ENCODE peak calls at places on chromosomes 2 and 18, in eight cellular contexts. U, Q, P, H, E, S, Z and K are unnamed samples.
A peak's percentile ranks its signal among the peaks of the same experiment; 100 is the strongest.

GRCh38 chr18:66316708-66317107 is 287.2 kb downstream of the CDH19 start:
- DNase-seq in U (no peak), Q (no peak), P (no peak), H (no peak), E (no peak), S (no peak), Z (no peak), K (no peak)

GRCh38 chr18:49322770-49323490 is 137.5 kb downstream of the DYM start:
- DNase-seq in U (no peak), Q (no peak), P (no peak), H (no peak), E (no peak), S (no peak), Z (no peak), K (no peak)

GRCh38 chr2:212147921-212148513 is 390.6 kb downstream of the ERBB4 start:
- DNase-seq in U (no peak), Q (no peak), P (peak; percentile 7), H (no peak), E (peak; percentile 39), S (no peak), Z (peak; percentile 35), K (no peak)

GRCh38 chr2:238148981-238149380 is 9.8 kb upstream of the ERFE start:
- DNase-seq in U (no peak), Q (no peak), P (no peak), H (no peak), E (no peak), S (no peak), Z (no peak), K (no peak)

GRCh38 chr18:49447810-49448745 is 12.4 kb downstream of the DYM start:
- DNase-seq in U (no peak), Q (no peak), P (peak; percentile 73), H (peak; percentile 29), E (peak; percentile 53), S (peak; percentile 39), Z (peak; percentile 84), K (no peak)

GRCh38 chr2:72893594-72894319 is 6.5 kb downstream of the SPR start:
- DNase-seq in U (no peak), Q (peak; percentile 53), P (peak; percentile 83), H (peak; percentile 66), E (peak; percentile 72), S (no peak), Z (peak; percentile 77), K (no peak)

GRCh38 chr18:8860845-8861642 is 155.7 kb downstream of the MTCL1 start:
- DNase-seq in U (no peak), Q (no peak), P (no peak), H (no peak), E (no peak), S (no peak), Z (no peak), K (no peak)

GRCh38 chr2:47520302-47520630 is 117.3 kb downstream of the MSH2 start:
- DNase-seq in U (no peak), Q (no peak), P (no peak), H (no peak), E (no peak), S (no peak), Z (no peak), K (no peak)

GRCh38 chr2:55051026-55051866 is 995 bp upstream of the RTN4 start:
- DNase-seq in U (no peak), Q (peak; percentile 55), P (peak; percentile 42), H (peak; percentile 16), E (peak; percentile 96), S (peak; percentile 99), Z (peak; percentile 98), K (no peak)

GRCh38 chr18:44598514-44598913 is 82.2 kb upstream of the SETBP1 start:
- DNase-seq in U (no peak), Q (no peak), P (no peak), H (no peak), E (peak; percentile 32), S (no peak), Z (no peak), K (no peak)
- TF ChIP-seq CTCF in U (no peak), Q (no peak), P (no peak), H (no peak), E (no peak), S (no peak), Z (no peak), K (no peak)

DNA sequence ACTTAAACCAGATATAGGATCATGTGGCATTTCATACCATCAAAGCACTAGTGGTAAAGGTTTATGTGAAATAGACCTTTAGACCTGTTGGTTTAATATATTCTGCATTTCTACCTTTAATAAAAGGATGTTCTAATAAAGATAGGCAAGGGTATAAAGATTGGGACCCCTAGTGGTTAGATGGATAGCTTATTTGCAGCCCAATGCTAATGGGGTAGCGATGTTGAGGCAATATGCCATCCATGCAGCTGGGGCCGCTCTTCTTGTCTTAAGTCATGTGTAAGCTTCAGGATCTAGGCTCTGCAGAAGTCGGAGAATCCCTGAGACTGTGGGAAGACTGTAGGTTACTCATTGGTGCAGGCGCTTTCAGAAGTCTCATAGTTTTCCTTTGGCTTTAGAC is 114.9 kb downstream of the ICOS start:
- DNase-seq in U (no peak), Q (no peak), P (no peak), H (no peak), E (peak; percentile 14), S (no peak), Z (no peak), K (no peak)
- TF ChIP-seq CTCF in U (peak; percentile 58), Q (no peak), P (no peak), H (peak; percentile 51), E (peak; percentile 31), S (peak; percentile 4), Z (peak; percentile 6), K (peak; percentile 29)

GRCh38 chr18:48138211-48138610 is 207.8 kb upstream of the SMAD2 start:
- DNase-seq in U (no peak), Q (no peak), P (no peak), H (no peak), E (no peak), S (no peak), Z (no peak), K (no peak)
- TF ChIP-seq CTCF in U (peak; percentile 43), Q (no peak), P (no peak), H (peak; percentile 24), E (no peak), S (no peak), Z (no peak), K (no peak)

DNA sequence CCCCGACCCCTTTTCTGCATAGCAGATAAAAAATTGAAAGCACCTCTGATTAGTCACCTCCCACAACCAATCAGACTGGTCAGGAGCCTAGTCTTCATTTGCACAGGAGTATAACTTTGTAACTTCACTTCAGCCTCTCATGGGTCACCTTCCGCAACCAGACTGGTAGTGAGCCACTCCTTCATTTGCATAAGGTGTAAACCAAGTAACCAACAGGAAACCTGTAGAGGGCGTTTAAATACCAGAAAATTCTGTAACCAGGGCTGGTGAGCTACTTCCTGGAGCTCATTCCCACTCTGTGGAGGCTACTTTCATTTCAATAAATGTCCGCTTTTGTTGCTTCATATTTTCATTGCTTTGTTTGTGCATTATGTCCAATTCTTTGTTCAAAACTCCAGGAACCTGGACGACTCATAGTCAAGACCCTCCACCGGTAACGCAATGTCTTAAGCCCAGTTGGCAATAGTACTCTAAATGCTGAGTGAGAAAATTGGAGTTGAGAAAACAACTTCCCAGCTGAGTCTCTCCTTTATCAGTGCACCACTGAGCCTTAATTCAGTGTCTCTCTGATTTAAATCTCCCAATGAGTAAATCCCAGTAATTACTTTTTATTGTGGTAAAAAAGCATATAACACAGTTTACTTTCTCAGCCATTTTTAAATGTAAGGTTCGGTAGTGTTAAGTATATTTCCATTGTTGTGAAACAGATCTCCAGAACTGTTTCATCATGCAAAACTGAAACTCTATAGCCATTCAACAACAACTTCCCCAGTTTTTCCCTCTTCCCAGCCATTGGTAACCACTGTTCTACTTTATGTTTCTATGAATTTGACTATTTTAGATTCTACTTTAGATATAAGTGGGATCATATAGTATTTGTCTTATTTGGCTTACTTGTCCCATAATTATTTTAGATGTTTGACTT is 392.7 kb upstream of the SLC8A1 start:
- DNase-seq in U (no peak), Q (peak; percentile 39), P (peak; percentile 14), H (no peak), E (no peak), S (no peak), Z (peak; percentile 11), K (no peak)
- TF ChIP-seq CTCF in U (no peak), Q (peak; percentile 48), P (peak; percentile 1), H (no peak), E (no peak), S (no peak), Z (no peak), K (no peak)